ENCODE peak calls at places on chromosomes 12 and 14, in nine cellular contexts. C is ascending aorta, L is fibroblast of lung, B is OCI-LY7, Z is neural progenitor cell, D is lung, A is left lung, K is psoas muscle, Q is adrenal gland. U is an unnamed sample. For H3K36me3, the result is how much of the 10 kb centered on the place peaks cover.

GRCh38 chr14:69413483-69413882 is 15.0 kb downstream of the SLC39A9 start:
- DNase-seq in K (no peak), Q (no peak), Z (no peak), B (no peak), L (no peak), A (no peak), D (no peak), C (no peak), U (no peak)

GRCh38 chr14:92651793-92652382 is 96.5 kb downstream of the LGMN start:
- DNase-seq in A (peak), K (peak), L (no peak), D (peak), B (no peak), C (no peak), Z (no peak), Q (peak), U (no peak)

GRCh38 chr12:54352022-54352531 is 12.2 kb downstream of the GPR84 start:
- DNase-seq in A (peak), B (no peak), D (peak), L (peak), Q (peak), K (peak), C (no peak), Z (peak), U (no peak)

GRCh38 chr12:33265900-33266299 is 173.7 kb downstream of the SYT10 start:
- DNase-seq in A (no peak), K (no peak), Q (no peak), B (no peak), D (no peak), Z (no peak), C (no peak), L (no peak), U (no peak)

GRCh38 chr12:32399373-32400113 is at the start of gene FGD4:
- DNase-seq in K (peak), D (peak), Z (peak), L (peak), Q (peak), C (peak), B (peak), A (peak), U (peak)

GRCh38 chr12:113297621-113298471 is 37.1 kb downstream of the SLC8B1 start:
- DNase-seq in C (no peak), D (no peak), Q (no peak), L (no peak), K (peak), B (no peak), A (no peak), Z (no peak), U (no peak)

GRCh38 chr14:106691601-106692291 is 1165.4 kb downstream of the TMEM121 start:
- DNase-seq in C (no peak), K (peak), D (no peak), B (peak), Z (no peak), L (no peak), A (peak), Q (peak), U (no peak)

GRCh38 chr14:89185919-89186849 is 230.8 kb downstream of the FOXN3 start:
- DNase-seq in D (no peak), K (no peak), Q (peak), B (no peak), Z (peak), C (no peak), A (no peak), L (peak), U (peak)

GRCh38 chr14:25904446-25904845 is 693.4 kb downstream of the NOVA1 start:
- DNase-seq in K (no peak), L (no peak), A (no peak), Z (no peak), D (no peak), B (no peak), C (no peak), Q (no peak), U (no peak)

GRCh38 chr14:65412881-65413738 is 580 bp downstream of the FUT8 start:
- DNase-seq in Z (peak), K (peak), C (no peak), L (peak), B (peak), D (peak), A (peak), Q (peak), U (peak)

GRCh38 chr12:29519585-29520182 is 22.2 kb upstream of the OVCH1 start:
- DNase-seq in A (no peak), K (no peak), C (no peak), Z (peak), L (peak), Q (peak), B (peak), D (no peak), U (peak)

GRCh38 chr12:59803735-59804134 is 207.9 kb downstream of the SLC16A7 start:
- DNase-seq in C (no peak), B (no peak), K (no peak), Q (no peak), Z (no peak), L (peak), A (no peak), D (no peak), U (peak)

GRCh38 chr12:111597731-111598636 is 1.1 kb downstream of the ATXN2 start:
- DNase-seq in D (peak), Q (peak), K (peak), L (peak), A (peak), C (peak), B (peak), Z (peak), U (no peak)

GRCh38 chr14:32593290-32593942 is 264.3 kb downstream of the AKAP6 start:
- DNase-seq in D (no peak), C (no peak), Q (no peak), A (no peak), L (peak), K (no peak), B (no peak), Z (no peak), U (peak)

GRCh38 chr12:3407723-3408122 is 83.3 kb upstream of the PRMT8 start:
- DNase-seq in K (no peak), C (no peak), D (no peak), A (no peak), L (no peak), Z (no peak), B (no peak), Q (no peak), U (no peak)

GRCh38 chr14:41636492-41637392 is 30.1 kb downstream of the LRFN5 start:
- DNase-seq in B (no peak), D (no peak), A (no peak), L (peak), C (no peak), Q (no peak), Z (no peak), K (no peak), U (no peak)

GRCh38 chr12:27434673-27435565 is 11.6 kb upstream of the SMCO2 start:
- DNase-seq in B (peak), Z (peak), C (no peak), L (no peak), K (peak), Q (peak), D (no peak), A (no peak), U (no peak)

GRCh38 chr12:497501-498160 is 37.9 kb downstream of the B4GALNT3 start:
- DNase-seq in K (no peak), Z (peak), L (no peak), C (no peak), B (no peak), Q (no peak), A (no peak), D (no peak), U (peak)

GRCh38 chr14:77883479-77884238 is 83.8 kb downstream of the ADCK1 start:
- DNase-seq in A (no peak), L (no peak), Z (no peak), B (no peak), Q (no peak), K (no peak), C (no peak), D (no peak), U (no peak)

GRCh38 chr12:23611320-23611719 is 338.1 kb downstream of the SOX5 start:
- DNase-seq in A (no peak), K (no peak), Z (no peak), D (no peak), L (peak), Q (no peak), C (no peak), B (no peak), U (peak)

GRCh38 chr12:79058342-79058741 is 193.8 kb downstream of the SYT1 start:
- DNase-seq in Z (no peak), K (no peak), A (no peak), L (peak), Q (no peak), C (no peak), D (no peak), B (no peak), U (peak)

GRCh38 chr12:53659011-53659551 is 16.8 kb downstream of the ATP5MC2 start:
- DNase-seq in C (no peak), K (no peak), L (peak), D (peak), Z (peak), A (peak), B (no peak), Q (peak), U (peak)

GRCh38 chr14:88189040-88189839 is 133.8 kb downstream of the KCNK10 start:
- DNase-seq in L (peak), A (peak), D (peak), Q (peak), K (peak), B (peak), C (no peak), Z (peak), U (peak)

GRCh38 chr12:71685961-71686657 is at the start of gene TMEM19:
- DNase-seq in B (peak), A (peak), D (peak), C (peak), K (peak), L (peak), Z (peak), Q (peak), U (peak)

GRCh38 chr12:54421175-54421872 is 2.3 kb upstream of the ITGA5 start:
- DNase-seq in C (peak), Q (no peak), L (peak), K (peak), B (no peak), Z (no peak), D (no peak), A (no peak), U (no peak)

GRCh38 chr14:59199205-59199604 is 10.7 kb downstream of the DAAM1 start:
- DNase-seq in B (no peak), K (no peak), D (no peak), Q (no peak), A (no peak), Z (no peak), C (no peak), L (no peak), U (no peak)

GRCh38 chr12:105724651-105725050 is 394.2 kb downstream of the C12orf75 start:
- DNase-seq in C (no peak), B (no peak), Q (no peak), A (no peak), K (no peak), D (no peak), L (peak), Z (no peak), U (no peak)

GRCh38 chr14:73140924-73141323 is 4.6 kb downstream of the PSEN1 start:
- DNase-seq in C (no peak), L (no peak), D (no peak), Z (no peak), A (no peak), K (no peak), Q (no peak), B (no peak), U (no peak)

GRCh38 chr12:25352078-25352918 is 101.6 kb upstream of the KRAS start:
- DNase-seq in L (peak), D (no peak), B (no peak), K (no peak), Q (no peak), C (no peak), A (no peak), Z (no peak), U (no peak)

GRCh38 chr14:33587761-33588160 is 363.1 kb downstream of the EGLN3 start:
- DNase-seq in Z (no peak), C (no peak), D (no peak), B (no peak), K (no peak), Q (no peak), A (no peak), L (no peak), U (no peak)

GRCh38 chr14:37056473-37056872 is 115.9 kb downstream of the SLC25A21 start:
- DNase-seq in A (no peak), Q (no peak), L (peak), C (no peak), K (no peak), B (no peak), D (no peak), Z (no peak), U (peak)

GRCh38 chr12:71195338-71195896 is 37.6 kb upstream of the TSPAN8 start:
- DNase-seq in B (no peak), K (no peak), C (no peak), L (no peak), Z (no peak), A (no peak), Q (no peak), D (no peak), U (no peak)

GRCh38 chr12:53479314-53479713 is 19.9 kb downstream of the MAP3K12 start:
- DNase-seq in K (no peak), Z (no peak), B (no peak), L (no peak), A (no peak), C (no peak), D (no peak), Q (no peak), U (no peak)

GRCh38 chr12:111685322-111685810 is 390 bp downstream of the BRAP start:
- DNase-seq in C (no peak), D (no peak), K (no peak), A (peak), L (no peak), Z (no peak), B (peak), Q (no peak), U (peak)

GRCh38 chr12:30885321-30885720 is 41.2 kb upstream of the TSPAN11 start:
- DNase-seq in L (no peak), Q (no peak), C (no peak), K (no peak), B (no peak), A (no peak), D (no peak), Z (no peak), U (no peak)

GRCh38 chr12:30884804-30885203 is 41.7 kb upstream of the TSPAN11 start:
- DNase-seq in D (no peak), L (no peak), Z (no peak), K (no peak), B (no peak), Q (no peak), A (no peak), C (no peak), U (peak)

GRCh38 chr12:30880061-30880460 is 46.5 kb upstream of the TSPAN11 start:
- DNase-seq in A (no peak), Q (no peak), K (no peak), Z (peak), D (no peak), C (no peak), L (no peak), B (no peak), U (no peak)

GRCh38 chr12:30880813-30881212 is 45.7 kb upstream of the TSPAN11 start:
- DNase-seq in C (no peak), Z (no peak), Q (no peak), L (no peak), K (no peak), A (no peak), B (no peak), D (no peak), U (no peak)

DNA sequence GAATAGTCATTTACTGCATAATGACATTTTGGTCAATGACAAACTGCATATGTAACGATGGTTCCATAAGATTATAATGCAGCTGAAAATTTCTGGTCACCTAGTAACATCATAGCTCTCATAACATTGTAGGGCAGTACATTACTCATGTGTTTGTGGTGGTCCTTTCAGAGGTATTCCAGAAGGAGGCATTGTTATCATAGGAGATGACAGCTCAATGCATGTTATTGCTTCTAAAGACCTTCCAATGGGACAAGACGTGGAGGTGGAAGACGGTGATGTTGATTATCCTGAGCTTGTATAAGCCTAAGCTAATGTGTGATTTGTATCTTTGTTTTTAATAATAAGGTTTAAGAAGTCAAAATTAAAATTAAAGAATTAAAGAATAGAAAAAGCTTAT is 43.8 kb upstream of the TSPAN11 start:
- DNase-seq in Z (no peak), L (no peak), Q (no peak), K (no peak), B (peak), A (no peak), D (no peak), C (no peak), U (no peak)
- TF ChIP-seq CTCF in Z (no peak), L (no peak), Q (no peak), K (no peak), B (no peak), A (peak), D (no peak), C (no peak), U (no peak)

DNA sequence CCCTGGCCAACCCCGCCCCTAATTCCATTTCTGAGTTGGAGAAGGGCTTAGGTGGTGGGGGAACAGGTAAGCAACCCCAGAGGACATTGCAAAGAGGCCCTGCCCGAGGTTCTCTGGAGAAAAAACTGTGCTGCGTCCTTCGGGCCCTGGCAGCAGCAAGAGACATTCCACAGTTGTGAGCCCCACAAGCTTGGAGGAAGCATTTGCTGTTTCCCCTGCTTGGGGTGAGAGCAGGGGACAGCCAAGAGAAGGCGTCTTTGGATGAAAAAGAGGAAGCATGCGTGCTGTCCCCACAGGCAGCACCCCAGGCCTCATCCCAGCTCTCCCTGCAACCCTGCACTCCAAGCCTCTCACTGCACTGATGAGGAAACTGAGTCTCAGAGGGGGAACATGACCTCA is 1.4 kb downstream of the BDKRB2 start:
- DNase-seq in K (no peak), L (no peak), D (no peak), A (no peak), Q (no peak), B (no peak), Z (no peak), C (no peak), U (no peak)
- H3K4me3 ChIP-seq in K (no peak), L (peak), D (no peak), A (no peak), Q (no peak), B (no peak), Z (no peak), C (no peak), U (no peak)

GRCh38 chr12:132015686-132016430 is 66.1 kb downstream of the EP400 start:
- DNase-seq in L (no peak), B (no peak), C (no peak), Z (no peak), D (no peak), A (no peak), K (no peak), Q (no peak), U (no peak)
- H3K36me3 ChIP-seq in L (under half), B (half or more), C (half or more), Z (under half), D (under half), A (under half), K (under half), Q (half or more), U (under half)

DNA sequence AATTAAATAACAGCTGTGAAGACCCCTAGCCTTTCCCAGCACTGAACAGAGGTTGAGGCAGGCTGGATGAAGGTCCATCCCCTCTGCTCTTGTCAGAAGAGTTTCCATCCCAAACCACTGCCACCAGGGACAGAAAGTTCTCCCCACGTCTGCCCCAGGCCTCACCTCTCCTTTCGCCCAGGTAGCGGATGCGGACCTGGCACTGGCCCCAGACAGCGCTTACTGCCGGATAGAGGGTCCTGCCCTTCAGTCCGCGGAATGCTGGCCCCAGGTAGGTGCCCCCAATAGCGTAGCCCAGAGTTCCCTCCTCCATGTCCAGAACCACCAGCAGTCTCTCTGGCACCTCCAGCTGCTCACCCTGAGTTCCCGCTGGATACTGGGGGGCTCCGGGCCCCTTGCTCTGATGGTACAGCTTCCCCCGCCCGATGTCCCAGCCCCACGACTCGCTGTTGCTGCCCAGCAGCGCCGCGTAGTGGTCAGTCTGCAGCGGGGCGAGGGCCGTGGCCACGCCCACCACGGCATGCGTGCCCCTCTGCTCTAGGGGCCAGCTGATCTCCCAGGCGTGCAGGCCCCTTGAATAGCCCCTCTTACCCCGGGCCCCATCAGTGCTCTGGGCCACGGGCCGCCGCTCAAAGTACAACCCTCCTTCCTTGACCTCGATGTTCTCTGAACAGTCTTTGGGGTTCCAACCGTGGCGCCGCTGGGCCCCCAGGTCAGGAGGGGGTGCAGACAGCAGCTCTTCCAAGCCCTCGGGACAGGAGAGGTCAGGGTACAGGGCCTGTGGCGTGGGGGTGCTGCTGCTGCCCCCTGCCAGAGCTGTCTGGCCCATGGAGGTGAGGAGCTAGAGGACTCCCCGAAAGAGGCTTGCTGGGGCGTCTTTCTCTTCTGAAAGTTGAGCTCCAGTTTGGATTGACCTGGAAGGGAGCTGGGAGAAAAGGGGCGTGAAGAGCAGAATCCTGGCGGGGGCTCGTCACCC is 742 bp downstream of the SPSB2 start:
- DNase-seq in K (peak), Z (peak), B (peak), D (peak), L (peak), A (peak), C (no peak), Q (peak), U (peak)
- TF ChIP-seq CTCF in K (peak), Z (peak), B (peak), D (peak), L (peak), A (peak), C (peak), Q (peak), U (peak)

DNA sequence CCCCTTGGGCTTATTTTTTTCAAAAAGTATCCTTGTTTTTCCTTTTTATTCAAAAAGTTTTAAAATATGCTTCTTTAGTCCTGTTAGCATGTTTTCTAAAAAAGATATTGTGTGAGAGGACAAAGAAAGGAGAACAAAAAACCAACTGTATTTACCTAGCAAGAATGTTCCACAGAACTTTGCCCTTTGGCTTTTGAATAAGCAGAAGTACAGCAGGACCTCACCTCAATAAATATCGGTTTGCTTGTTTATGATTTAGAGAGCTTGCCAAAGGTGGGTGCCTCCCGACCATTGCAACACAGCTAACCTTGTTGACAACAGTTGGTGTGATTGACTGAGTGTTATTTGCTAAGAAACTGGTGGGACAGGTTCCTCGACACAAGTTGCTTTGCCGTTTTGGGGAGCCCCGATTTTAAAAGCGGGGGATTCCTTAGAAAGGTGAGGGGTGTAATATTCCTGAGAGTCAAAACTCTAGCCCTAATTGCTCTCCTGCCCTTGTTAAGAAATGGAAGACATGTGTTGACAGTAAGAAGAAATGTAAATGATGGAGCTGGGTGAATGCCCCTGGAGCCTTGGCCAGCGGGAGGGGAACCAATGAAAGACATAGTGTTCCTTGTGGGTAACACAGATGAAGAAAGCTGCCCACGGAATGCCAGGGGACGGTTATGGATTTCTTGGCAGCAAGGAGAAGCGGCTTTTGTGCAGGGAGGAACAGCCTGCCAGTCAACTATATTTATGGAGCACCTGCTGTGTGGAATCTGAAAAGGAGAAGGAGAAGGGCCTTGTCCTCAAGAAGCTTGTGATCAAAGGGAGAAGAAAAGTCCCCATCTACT is 13.7 kb downstream of the MYBPC1 start:
- DNase-seq in C (no peak), B (no peak), K (peak), D (peak), Z (no peak), Q (no peak), L (no peak), A (no peak), U (peak)
- H3K4me3 ChIP-seq in C (no peak), B (no peak), K (peak), D (no peak), Z (no peak), Q (no peak), L (no peak), A (no peak), U (no peak)

GRCh38 chr14:75888933-75889332 is 92.9 kb downstream of the TGFB3 start:
- DNase-seq in L (no peak), Z (no peak), A (no peak), C (no peak), D (no peak), B (no peak), K (no peak), Q (no peak), U (no peak)
- H3K36me3 ChIP-seq in L (under half), Z (under half), A (under half), C (under half), D (under half), B (under half), K (under half), Q (under half), U (under half)